ENCODE peak calls at places on chromosomes 2 and 18, in ten cellular contexts. E is spleen, I is IMR-90, D is mucosa of descending colon, R is body of pancreas, Z is mammary epithelial cell, L is gastrocnemius medialis, F is A673, G is astrocyte, O is PC-9. Y is an unnamed sample. For H3K36me3, the result is how much of the 10 kb centered on the place peaks cover.

GRCh38 chr2:9424447-9425164 is 1.2 kb downstream of the CPSF3 start:
- DNase-seq in E (no peak), I (no peak), D (no peak), R (no peak), Z (no peak), L (no peak), F (no peak), G (no peak), O (no peak), Y (no peak)

GRCh38 chr2:52794611-52795010 is 973.0 kb upstream of the CHAC2 start:
- DNase-seq in E (no peak), I (no peak), D (no peak), R (no peak), Z (no peak), L (no peak), F (no peak), G (no peak), O (no peak), Y (no peak)

GRCh38 chr2:48109491-48110204 is 203.3 kb upstream of the FBXO11 start:
- DNase-seq in E (no peak), I (no peak), D (no peak), R (no peak), Z (no peak), L (no peak), F (no peak), G (no peak), O (no peak), Y (no peak)

GRCh38 chr2:226151157-226151556 is 648.5 kb downstream of the IRS1 start:
- DNase-seq in E (no peak), I (peak), D (no peak), R (no peak), Z (no peak), L (no peak), F (no peak), G (peak), O (no peak), Y (no peak)

GRCh38 chr2:7649461-7650228 is 732.4 kb downstream of the RNF144A start:
- DNase-seq in E (no peak), I (no peak), D (no peak), R (no peak), Z (no peak), L (no peak), F (no peak), G (no peak), O (no peak), Y (no peak)

GRCh38 chr2:37085731-37086147 is 1.4 kb downstream of the GPATCH11 start:
- DNase-seq in E (no peak), I (peak), D (no peak), R (no peak), Z (peak), L (no peak), F (no peak), G (peak), O (peak), Y (peak)

GRCh38 chr18:57587262-57587661 is 760 bp upstream of the FECH start:
- DNase-seq in E (no peak), I (no peak), D (no peak), R (no peak), Z (no peak), L (peak), F (no peak), G (no peak), O (no peak), Y (no peak)

GRCh38 chr2:1486670-1487069 is 73.4 kb downstream of the TPO start:
- DNase-seq in E (peak), I (no peak), D (no peak), R (no peak), Z (no peak), L (no peak), F (no peak), G (no peak), O (no peak), Y (no peak)

GRCh38 chr2:68714866-68715265 is 19.7 kb upstream of the ARHGAP25 start:
- DNase-seq in E (peak), I (no peak), D (peak), R (peak), Z (no peak), L (peak), F (no peak), G (no peak), O (no peak), Y (no peak)

GRCh38 chr2:30375915-30376314 is 71.1 kb upstream of the LCLAT1 start:
- DNase-seq in E (no peak), I (no peak), D (no peak), R (no peak), Z (no peak), L (no peak), F (no peak), G (no peak), O (no peak), Y (no peak)

DNA sequence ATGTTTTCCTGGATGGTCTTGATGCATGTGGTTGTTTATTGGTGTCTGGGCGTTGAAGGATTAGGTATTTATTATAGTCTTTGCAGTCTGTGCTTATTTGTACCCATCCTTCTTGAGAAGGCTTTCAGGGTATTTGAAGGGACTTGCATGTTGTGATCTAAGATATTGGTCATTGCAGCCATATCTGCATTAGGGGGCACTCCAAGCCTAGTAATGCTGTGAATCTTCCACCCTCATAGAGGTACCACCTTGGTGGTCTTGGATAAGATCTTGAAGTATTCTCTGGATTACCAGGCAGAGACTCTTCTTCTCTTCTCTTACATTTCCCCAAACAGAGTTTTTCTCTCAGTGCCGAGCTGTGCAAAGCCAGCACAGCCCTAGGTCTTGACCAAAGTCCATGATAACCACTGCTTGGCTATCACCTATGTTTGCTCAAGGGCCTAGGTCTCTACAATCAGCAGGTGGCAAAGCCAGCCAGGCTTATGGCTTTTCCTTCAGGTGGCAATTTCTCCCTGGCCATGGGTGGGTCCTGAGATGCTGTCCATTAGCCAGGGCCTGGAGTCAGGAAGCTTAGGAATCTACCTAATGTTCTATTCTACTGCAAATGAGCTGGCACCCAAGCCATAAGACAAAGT is 15.4 kb upstream of the PPP1R1C start:
- DNase-seq in E (no peak), I (no peak), D (no peak), R (peak), Z (no peak), L (no peak), F (no peak), G (no peak), O (no peak), Y (no peak)
- TF ChIP-seq CTCF in E (no peak), I (no peak), D (no peak), R (no peak), Z (no peak), L (no peak), F (peak), G (no peak), O (no peak), Y (no peak)

GRCh38 chr2:186848873-186849578 is at the start of gene ZSWIM2:
- DNase-seq in E (peak), I (peak), D (peak), R (peak), Z (peak), L (peak), F (peak), G (peak), O (no peak), Y (peak)
- H3K4me3 ChIP-seq in E (peak), I (peak), D (no peak), R (no peak), Z (peak), L (peak), F (peak), G (peak), O (no peak), Y (peak)

GRCh38 chr18:42039396-42039795 is 84.4 kb downstream of the PIK3C3 start:
- DNase-seq in E (no peak), I (no peak), D (no peak), R (no peak), Z (no peak), L (no peak), F (no peak), G (no peak), O (no peak), Y (no peak)
- H3K36me3 ChIP-seq in E (under half), I (under half), D (under half), R (under half), Z (under half), L (under half), F (under half), G (under half), O (under half), Y (under half)

GRCh38 chr2:207815254-207815653 is 45.5 kb upstream of the FZD5 start:
- DNase-seq in E (no peak), I (no peak), D (no peak), R (no peak), Z (no peak), L (no peak), F (no peak), G (no peak), O (no peak), Y (no peak)

GRCh38 chr2:207812858-207813175 is 43.1 kb upstream of the FZD5 start:
- DNase-seq in E (no peak), I (no peak), D (no peak), R (no peak), Z (no peak), L (no peak), F (no peak), G (no peak), O (no peak), Y (no peak)

GRCh38 chr2:207813942-207814341 is 44.2 kb upstream of the FZD5 start:
- DNase-seq in E (no peak), I (no peak), D (no peak), R (no peak), Z (no peak), L (no peak), F (no peak), G (no peak), O (no peak), Y (no peak)

GRCh38 chr2:207812058-207812857 is 42.6 kb upstream of the FZD5 start:
- DNase-seq in E (no peak), I (no peak), D (no peak), R (no peak), Z (no peak), L (no peak), F (no peak), G (no peak), O (no peak), Y (no peak)

DNA sequence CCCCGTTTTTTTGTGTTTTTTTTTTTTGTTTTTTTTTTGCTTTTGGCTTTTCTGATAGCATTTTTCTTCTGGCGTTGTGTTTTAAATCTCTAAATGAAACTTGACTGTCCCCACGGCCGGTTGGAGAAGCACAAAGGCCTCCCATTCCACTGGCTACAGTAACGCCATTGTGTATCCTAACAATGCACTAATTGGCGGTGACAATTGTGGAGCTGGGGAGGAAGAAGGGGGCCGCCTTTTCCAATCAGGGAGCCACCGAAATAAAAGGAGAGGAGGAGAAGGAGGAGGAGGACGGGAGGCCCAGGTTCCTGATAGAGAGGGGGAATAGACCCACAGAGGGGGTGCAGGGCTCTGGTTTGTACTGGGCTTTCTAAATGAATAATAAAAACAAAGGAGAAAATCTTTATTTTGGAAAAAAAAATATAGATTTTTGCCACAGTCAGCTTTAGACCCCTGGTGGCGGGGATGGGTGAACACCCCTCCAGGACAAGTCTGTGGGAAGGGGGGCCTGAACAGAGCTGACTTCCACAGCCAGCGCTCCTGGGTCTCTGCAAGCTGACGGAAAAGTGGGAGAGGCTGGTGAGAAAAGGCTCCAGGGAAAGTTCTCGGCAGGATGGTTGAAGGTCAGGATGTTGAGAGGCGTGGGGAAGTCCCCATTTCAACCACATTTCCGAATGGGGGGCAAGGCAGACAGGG is 43.7 kb upstream of the FZD5 start:
- DNase-seq in E (no peak), I (no peak), D (no peak), R (no peak), Z (no peak), L (no peak), F (no peak), G (no peak), O (no peak), Y (no peak)
- TF ChIP-seq CTCF in E (no peak), I (no peak), D (no peak), R (no peak), Z (no peak), L (no peak), F (no peak), G (no peak), O (no peak), Y (no peak)

GRCh38 chr18:46431522-46432171 is 225.4 kb downstream of the LOXHD1 start:
- DNase-seq in E (no peak), I (no peak), D (no peak), R (no peak), Z (no peak), L (no peak), F (no peak), G (no peak), O (no peak), Y (no peak)
- H3K4me3 ChIP-seq in E (no peak), I (no peak), D (no peak), R (no peak), Z (no peak), L (no peak), F (no peak), G (no peak), O (no peak), Y (no peak)

GRCh38 chr18:2692508-2692907 is 37.0 kb downstream of the SMCHD1 start:
- DNase-seq in E (no peak), I (no peak), D (no peak), R (no peak), Z (peak), L (no peak), F (no peak), G (no peak), O (no peak), Y (no peak)
- H3K36me3 ChIP-seq in E (under half), I (under half), D (under half), R (under half), Z (under half), L (under half), F (half or more), G (under half), O (under half), Y (under half)

DNA sequence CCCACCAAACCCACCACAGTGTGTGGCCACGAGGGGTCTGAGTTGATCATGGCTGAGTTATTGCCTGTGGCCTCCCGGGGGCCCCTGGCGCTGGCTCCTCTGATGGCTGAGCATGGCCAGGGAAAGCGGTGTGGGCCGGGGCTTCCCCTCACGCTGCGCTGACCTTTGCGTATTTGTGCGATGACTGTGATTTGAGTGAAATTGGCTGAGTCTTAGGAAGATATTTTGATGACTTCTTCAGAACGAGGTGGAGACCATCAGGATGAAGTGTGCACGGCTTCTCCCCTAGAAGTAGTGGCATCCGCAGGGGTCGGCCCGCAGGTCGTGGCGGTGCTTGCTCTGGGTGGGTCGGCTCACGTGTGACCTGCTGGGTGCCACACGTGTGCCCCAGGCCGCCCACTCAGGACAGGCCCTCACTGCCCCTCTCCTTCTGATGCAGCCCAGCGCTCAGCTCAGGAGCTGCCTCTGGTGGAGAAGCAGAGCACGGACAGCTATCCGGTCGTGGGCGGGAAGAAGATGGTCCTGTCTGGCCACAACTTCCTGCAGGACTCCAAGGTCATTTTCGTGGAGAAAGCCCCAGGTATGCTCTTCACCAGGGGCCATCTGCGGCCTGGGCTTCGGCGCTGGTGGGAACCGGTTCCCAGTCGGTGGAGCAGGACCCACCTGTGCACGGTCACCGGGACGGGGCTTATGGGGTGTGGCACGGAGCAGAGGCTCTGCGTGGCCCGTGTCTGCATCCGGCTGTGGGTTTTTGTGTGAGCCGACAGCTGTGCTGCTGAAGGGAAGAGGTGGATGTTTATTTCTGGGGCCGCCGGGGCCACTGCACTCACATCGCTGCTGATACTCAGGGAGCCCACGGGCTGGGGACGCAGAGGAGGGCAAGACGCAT is 55.8 kb downstream of the NFATC1 start:
- DNase-seq in E (no peak), I (no peak), D (no peak), R (no peak), Z (no peak), L (no peak), F (no peak), G (no peak), O (no peak), Y (no peak)
- TF ChIP-seq CTCF in E (no peak), I (no peak), D (no peak), R (no peak), Z (no peak), L (no peak), F (no peak), G (no peak), O (no peak), Y (no peak)

GRCh38 chr2:105404736-105405135 is 5.9 kb upstream of the FHL2 start:
- DNase-seq in E (no peak), I (no peak), D (no peak), R (no peak), Z (no peak), L (no peak), F (no peak), G (peak), O (no peak), Y (no peak)
- H3K4me3 ChIP-seq in E (no peak), I (no peak), D (no peak), R (no peak), Z (no peak), L (no peak), F (no peak), G (peak), O (peak), Y (no peak)

DNA sequence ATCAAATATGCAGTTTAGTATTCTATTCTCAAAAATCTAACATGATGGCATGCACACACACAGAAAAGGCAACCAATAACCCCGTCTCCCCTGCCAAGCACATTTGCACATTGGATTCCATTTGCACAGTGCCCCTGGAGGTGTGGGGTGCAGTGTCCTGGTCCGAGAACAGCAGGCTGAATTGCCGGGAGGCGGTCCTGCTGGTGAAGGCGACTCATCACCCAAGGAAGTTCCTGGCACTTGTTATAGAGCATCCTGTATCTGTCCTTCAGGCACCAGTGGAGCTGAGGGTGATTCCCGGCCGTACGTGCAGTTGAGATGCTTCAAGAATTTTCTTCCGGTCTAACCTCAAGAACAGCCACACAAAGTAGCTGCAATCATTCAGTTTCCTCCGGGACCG is 73.0 kb upstream of the RAB12 start:
- DNase-seq in E (no peak), I (no peak), D (no peak), R (no peak), Z (peak), L (no peak), F (no peak), G (no peak), O (no peak), Y (no peak)
- H3K36me3 ChIP-seq in E (under half), I (under half), D (under half), R (under half), Z (under half), L (under half), F (under half), G (under half), O (under half), Y (under half)

Y was measured in bronchial epithelial cell.